ENCODE peak calls at places on chromosomes 13 and 19, in nine cellular contexts. B is retinal pigment epithelial cell; C is KG1; N is fibroblast of mammary gland; J is endothelial cell; U is NCI-H460; P is neural crest cell; X is activated CD8-positive, alpha-beta T cell treated with anti-CD3 and anti-CD28 coated beads, Interleukin-2, amount 10 ng/mL, durations not matched to agents 7 days and 5 days; G is pancreas. Q is an unnamed sample.

GRCh38 chr19:13150919-13151604 is 851 bp downstream of the IER2 start:
- DNase-seq in B (no peak), C (no peak), N (no peak), J (peak; percentile 16), U (no peak), P (no peak), X (peak; percentile 53), G (no peak), Q (no peak)

GRCh38 chr19:40717880-40718773 is 1.2 kb downstream of the ITPKC start:
- DNase-seq in B (no peak), C (no peak), N (peak; percentile 59), J (no peak), U (no peak), P (no peak), X (no peak), G (peak; percentile 84), Q (no peak)

GRCh38 chr13:75196112-75196855 is 285.7 kb downstream of the TBC1D4 start:
- DNase-seq in B (no peak), C (no peak), N (peak; percentile 58), J (no peak), U (no peak), P (no peak), X (no peak), G (no peak), Q (no peak)

GRCh38 chr13:67048084-67048792 is 181.9 kb downstream of the PCDH9 start:
- DNase-seq in B (no peak), C (no peak), N (peak; percentile 45), J (peak; percentile 5), U (no peak), P (no peak), X (no peak), G (peak; percentile 11), Q (no peak)

GRCh38 chr19:11261431-11261901 is 858 bp downstream of the DOCK6 start:
- DNase-seq in B (no peak), C (no peak), N (no peak), J (peak; percentile 49), U (no peak), P (no peak), X (no peak), G (peak; percentile 74), Q (no peak)

GRCh38 chr13:105442040-105442439 is 1093.4 kb downstream of the EFNB2 start:
- DNase-seq in B (no peak), C (no peak), N (no peak), J (no peak), U (no peak), P (no peak), X (no peak), G (no peak), Q (no peak)

GRCh38 chr19:55079400-55080038 is 3.9 kb downstream of the EPS8L1 start:
- DNase-seq in B (no peak), C (no peak), N (no peak), J (no peak), U (no peak), P (no peak), X (no peak), G (peak; percentile 76), Q (no peak)

GRCh38 chr19:14519860-14520407 is 1.7 kb upstream of the DNAJB1 start:
- DNase-seq in B (peak; percentile 80), C (no peak), N (peak; percentile 60), J (no peak), U (no peak), P (no peak), X (no peak), G (no peak), Q (no peak)

Q was measured in GF-D8.